ENCODE peak calls at places on chromosomes 5 and 9, in five cellular contexts. X is osteocyte, T is right atrium auricular region, S is endodermal cell, L is IMR-90. W is an unnamed sample.

GRCh38 chr5:6518298-6519057 is 69.8 kb downstream of the UBE2QL1 start:
- DNase-seq in X (no peak), T (no peak), S (no peak), L (no peak), W (no peak)

GRCh38 chr5:58497956-58498942 is 7.0 kb downstream of the GAPT start:
- DNase-seq in X (no peak), T (no peak), S (peak), L (peak), W (no peak)

GRCh38 chr9:27394154-27394825 is 97.3 kb upstream of the EQTN start:
- DNase-seq in X (no peak), T (no peak), S (no peak), L (no peak), W (no peak)

GRCh38 chr9:129757045-129757444 is 4.2 kb upstream of the PTGES start:
- DNase-seq in X (no peak), T (no peak), S (no peak), L (no peak), W (no peak)

GRCh38 chr5:135235551-135236100 is 163.4 kb downstream of the MACROH2A1 start:
- DNase-seq in X (no peak), T (no peak), S (peak), L (no peak), W (peak)

GRCh38 chr5:119077444-119077843 is 6.6 kb downstream of the DMXL1 start:
- DNase-seq in X (no peak), T (no peak), S (no peak), L (no peak), W (no peak)

GRCh38 chr9:125784286-125785049 is 37.3 kb downstream of the PBX3 start:
- DNase-seq in X (no peak), T (no peak), S (no peak), L (peak), W (no peak)

GRCh38 chr9:33220681-33221567 is 19.0 kb upstream of the SPINK4 start:
- DNase-seq in X (no peak), T (no peak), S (no peak), L (no peak), W (no peak)

GRCh38 chr5:140806834-140807775 is at the start of gene PCDHA4:
- DNase-seq in X (peak), T (no peak), S (peak), L (no peak), W (peak)

GRCh38 chr5:41527201-41527779 is 16.9 kb upstream of the PLCXD3 start:
- DNase-seq in X (no peak), T (peak), S (no peak), L (peak), W (no peak)

GRCh38 chr9:95506438-95506691 is 10.4 kb downstream of the PTCH1 start:
- DNase-seq in X (no peak), T (no peak), S (peak), L (peak), W (no peak)

GRCh38 chr9:117541192-117541591 is 126.3 kb upstream of the ASTN2 start:
- DNase-seq in X (no peak), T (no peak), S (no peak), L (no peak), W (no peak)
- TF ChIP-seq CTCF in X (no peak), T (no peak), S (peak), L (no peak), W (no peak)

GRCh38 chr5:177968661-177969211 is 27.3 kb downstream of the PROP1 start:
- DNase-seq in X (peak), T (no peak), S (no peak), L (no peak), W (no peak)
- TF ChIP-seq CTCF in X (no peak), T (no peak), S (no peak), L (no peak), W (no peak)

GRCh38 chr9:72334658-72335337 is 30.2 kb downstream of the ZFAND5 start:
- DNase-seq in X (no peak), T (no peak), S (no peak), L (no peak), W (no peak)

GRCh38 chr9:72337286-72337685 is 27.7 kb downstream of the ZFAND5 start:
- DNase-seq in X (no peak), T (no peak), S (no peak), L (no peak), W (no peak)

GRCh38 chr9:72332351-72332750 is 32.7 kb downstream of the ZFAND5 start:
- DNase-seq in X (no peak), T (no peak), S (no peak), L (no peak), W (no peak)

GRCh38 chr9:72338631-72339030 is 26.4 kb downstream of the ZFAND5 start:
- DNase-seq in X (no peak), T (no peak), S (no peak), L (no peak), W (no peak)

GRCh38 chr9:72333758-72334157 is 31.2 kb downstream of the ZFAND5 start:
- DNase-seq in X (no peak), T (no peak), S (peak), L (no peak), W (no peak)
- TF ChIP-seq CTCF in X (no peak), T (no peak), S (peak), L (no peak), W (no peak)

GRCh38 chr9:121743441-121744001 is 92.1 kb downstream of the DAB2IP start:
- DNase-seq in X (peak), T (peak), S (peak), L (peak), W (no peak)
- TF ChIP-seq CTCF in X (no peak), T (no peak), S (no peak), L (peak), W (peak)

GRCh38 chr5:60959156-60959555 is 14.2 kb downstream of the NDUFAF2 start:
- DNase-seq in X (no peak), T (no peak), S (no peak), L (peak), W (no peak)
- TF ChIP-seq CTCF in X (peak), T (no peak), S (peak), L (peak), W (peak)

GRCh38 chr9:83996126-83996525 is 15.5 kb downstream of the RMI1 start:
- DNase-seq in X (no peak), T (no peak), S (no peak), L (no peak), W (no peak)
- TF ChIP-seq CTCF in X (no peak), T (no peak), S (no peak), L (no peak), W (no peak)

DNA sequence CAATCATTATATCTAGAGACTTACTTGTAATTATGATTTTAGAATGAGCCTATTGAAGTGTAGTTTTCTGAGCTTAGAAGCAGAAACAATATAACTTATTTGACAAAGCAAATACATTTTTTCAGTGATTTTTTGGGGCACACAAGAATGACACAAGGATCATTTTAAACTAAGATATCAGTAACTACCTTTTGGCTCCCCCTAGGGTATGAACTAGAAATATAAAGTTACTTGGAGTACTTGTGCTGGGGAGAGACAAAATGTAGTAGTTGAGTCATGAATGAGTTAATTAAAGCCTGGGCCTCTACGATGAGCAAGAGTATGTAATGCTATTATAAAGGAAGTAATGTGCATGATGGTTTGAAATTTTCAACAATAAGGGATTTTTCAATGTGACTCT is 1244.1 kb upstream of the ACO1 start:
- DNase-seq in X (no peak), T (no peak), S (no peak), L (no peak), W (no peak)
- TF ChIP-seq CTCF in X (peak), T (no peak), S (peak), L (peak), W (peak)

W was measured in type B pancreatic cell.